ENCODE peak calls at places on chromosomes 11 and 22, in four cellular contexts. One of them, this sample, is unnamed.

GRCh38 chr11:87421422-87421821 is 383.7 kb downstream of the TMEM135 start:
- DNase-seq in HCT116: peak; percentile 68
- DNase-seq in right lobe of liver: peak; percentile 44
- DNase-seq in breast epithelium: no peak
- DNase-seq in this sample: peak; percentile 52

GRCh38 chr22:30038219-30038618 is 42.0 kb upstream of the HORMAD2 start:
- DNase-seq in HCT116: no peak
- DNase-seq in right lobe of liver: no peak
- DNase-seq in breast epithelium: no peak
- DNase-seq in this sample: no peak

GRCh38 chr22:19743626-19744025 is 17.0 kb upstream of the TBX1 start:
- DNase-seq in HCT116: no peak
- DNase-seq in right lobe of liver: no peak
- DNase-seq in breast epithelium: no peak
- DNase-seq in this sample: no peak

GRCh38 chr22:40463017-40463631 is 92.7 kb downstream of the SGSM3 start:
- DNase-seq in HCT116: no peak
- DNase-seq in right lobe of liver: no peak
- DNase-seq in breast epithelium: no peak
- DNase-seq in this sample: peak; percentile 71

GRCh38 chr11:13210424-13210823 is 67.2 kb upstream of the BMAL1 start:
- DNase-seq in HCT116: peak; percentile 79
- DNase-seq in right lobe of liver: peak; percentile 72
- DNase-seq in breast epithelium: peak; percentile 66
- DNase-seq in this sample: peak; percentile 66

GRCh38 chr11:61752117-61752924 is at the start of gene MYRF:
- DNase-seq in HCT116: no peak
- DNase-seq in right lobe of liver: peak; percentile 72
- DNase-seq in breast epithelium: no peak
- DNase-seq in this sample: peak; percentile 88

GRCh38 chr11:110279881-110280280 is 16.5 kb downstream of the RDX start:
- DNase-seq in HCT116: no peak
- DNase-seq in right lobe of liver: no peak
- DNase-seq in breast epithelium: no peak
- DNase-seq in this sample: no peak

GRCh38 chr11:13358871-13359270 is 81.3 kb downstream of the BMAL1 start:
- DNase-seq in HCT116: no peak
- DNase-seq in right lobe of liver: no peak
- DNase-seq in breast epithelium: no peak
- DNase-seq in this sample: no peak

GRCh38 chr11:1952806-1953482 is 5.8 kb downstream of the MRPL23 start:
- DNase-seq in HCT116: no peak
- DNase-seq in right lobe of liver: peak; percentile 74
- DNase-seq in breast epithelium: no peak
- DNase-seq in this sample: peak; percentile 9

GRCh38 chr11:14422052-14422813 is 63.2 kb upstream of the RRAS2 start:
- DNase-seq in HCT116: peak; percentile 45
- DNase-seq in right lobe of liver: peak; percentile 53
- DNase-seq in breast epithelium: peak; percentile 65
- DNase-seq in this sample: peak; percentile 74

GRCh38 chr11:121494355-121495099 is 41.8 kb upstream of the SORL1-AS1 start:
- DNase-seq in HCT116: no peak
- DNase-seq in right lobe of liver: no peak
- DNase-seq in breast epithelium: no peak
- DNase-seq in this sample: peak; percentile 65

GRCh38 chr11:13114566-13115465 is 105.7 kb downstream of the RASSF10 start:
- DNase-seq in HCT116: no peak
- DNase-seq in right lobe of liver: no peak
- DNase-seq in breast epithelium: peak; percentile 61
- DNase-seq in this sample: no peak

GRCh38 chr11:123195182-123196059 is at the start of gene CLMP:
- DNase-seq in HCT116: no peak
- DNase-seq in right lobe of liver: no peak
- DNase-seq in breast epithelium: peak; percentile 61
- DNase-seq in this sample: peak; percentile 60

GRCh38 chr11:70112017-70112434 is 33.9 kb downstream of the ANO1 start:
- DNase-seq in HCT116: no peak
- DNase-seq in right lobe of liver: no peak
- DNase-seq in breast epithelium: no peak
- DNase-seq in this sample: no peak

GRCh38 chr11:116510166-116510565 is 262.6 kb downstream of the BUD13 start:
- DNase-seq in HCT116: no peak
- DNase-seq in right lobe of liver: no peak
- DNase-seq in breast epithelium: no peak
- DNase-seq in this sample: peak; percentile 11

GRCh38 chr11:44746894-44747293 is 20.1 kb downstream of the TSPAN18 start:
- DNase-seq in HCT116: no peak
- DNase-seq in right lobe of liver: peak; percentile 20
- DNase-seq in breast epithelium: no peak
- DNase-seq in this sample: peak; percentile 36

GRCh38 chr11:3665336-3666022 is 5.7 kb downstream of the CHRNA10 start:
- DNase-seq in HCT116: no peak
- DNase-seq in right lobe of liver: no peak
- DNase-seq in breast epithelium: no peak
- DNase-seq in this sample: no peak

GRCh38 chr11:3664032-3664630 is 7.1 kb downstream of the CHRNA10 start:
- DNase-seq in HCT116: no peak
- DNase-seq in right lobe of liver: no peak
- DNase-seq in breast epithelium: no peak
- DNase-seq in this sample: no peak

GRCh38 chr11:3659595-3660515 is 11.3 kb downstream of the CHRNA10 start:
- DNase-seq in HCT116: no peak
- DNase-seq in right lobe of liver: no peak
- DNase-seq in breast epithelium: no peak
- DNase-seq in this sample: no peak

GRCh38 chr11:3660960-3661359 is 10.2 kb downstream of the CHRNA10 start:
- DNase-seq in HCT116: no peak
- DNase-seq in right lobe of liver: no peak
- DNase-seq in breast epithelium: no peak
- DNase-seq in this sample: no peak

GRCh38 chr11:3662856-3663255 is 8.3 kb downstream of the CHRNA10 start:
- DNase-seq in HCT116: no peak
- DNase-seq in right lobe of liver: no peak
- DNase-seq in breast epithelium: no peak
- DNase-seq in this sample: no peak
- H3K4me1 ChIP-seq in HCT116: no peaks in the 10 kb centered on the region
- H3K4me1 ChIP-seq in right lobe of liver: no peaks in the 10 kb centered on the region
- H3K4me1 ChIP-seq in breast epithelium: no peaks in the 10 kb centered on the region
- H3K4me1 ChIP-seq in this sample: no peaks in the 10 kb centered on the region

GRCh38 chr11:35033011-35033410 is 106.0 kb upstream of the CD44 start:
- DNase-seq in HCT116: no peak
- DNase-seq in right lobe of liver: no peak
- DNase-seq in breast epithelium: no peak
- DNase-seq in this sample: no peak

GRCh38 chr11:35038211-35038930 is 100.6 kb upstream of the CD44 start:
- DNase-seq in HCT116: no peak
- DNase-seq in right lobe of liver: no peak
- DNase-seq in breast epithelium: no peak
- DNase-seq in this sample: no peak

GRCh38 chr11:35036642-35037041 is 102.3 kb upstream of the CD44 start:
- DNase-seq in HCT116: no peak
- DNase-seq in right lobe of liver: no peak
- DNase-seq in breast epithelium: no peak
- DNase-seq in this sample: no peak

GRCh38 chr11:35034401-35034800 is 104.6 kb upstream of the CD44 start:
- DNase-seq in HCT116: no peak
- DNase-seq in right lobe of liver: no peak
- DNase-seq in breast epithelium: no peak
- DNase-seq in this sample: no peak

GRCh38 chr11:35035894-35036408 is 103.0 kb upstream of the CD44 start:
- DNase-seq in HCT116: no peak
- DNase-seq in right lobe of liver: no peak
- DNase-seq in breast epithelium: no peak
- DNase-seq in this sample: no peak
- TF ChIP-seq POLR2A in HCT116: no peak
- TF ChIP-seq POLR2A in right lobe of liver: no peak
- TF ChIP-seq POLR2A in breast epithelium: no peak
- TF ChIP-seq POLR2A in this sample: no peak

DNA sequence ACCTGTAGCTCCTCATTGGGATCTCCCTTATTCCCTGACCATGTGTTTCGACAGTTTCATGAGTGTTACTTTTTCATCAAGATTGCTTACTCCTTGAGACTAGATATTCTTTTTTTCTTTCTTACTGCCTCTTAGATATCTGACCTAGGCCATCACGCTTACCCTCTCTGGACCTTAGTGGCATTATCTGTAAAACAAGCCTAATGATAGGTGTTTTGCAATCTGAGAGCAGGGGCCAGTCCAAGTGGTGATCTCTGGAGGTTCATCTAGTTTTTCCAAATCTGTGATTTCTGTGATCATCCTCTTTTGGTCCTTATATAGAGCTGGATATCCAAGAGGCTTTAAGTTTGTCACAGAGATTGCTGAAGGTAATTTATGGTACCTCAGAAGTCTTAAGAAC is 34.5 kb downstream of the STIM1 start:
- DNase-seq in HCT116: no peak
- DNase-seq in right lobe of liver: no peak
- DNase-seq in breast epithelium: no peak
- DNase-seq in this sample: no peak
- H3K4me1 ChIP-seq in HCT116: peaks cover 12% of the 10 kb centered on the region
- H3K4me1 ChIP-seq in right lobe of liver: peaks cover 34% of the 10 kb centered on the region
- H3K4me1 ChIP-seq in breast epithelium: no peaks in the 10 kb centered on the region
- H3K4me1 ChIP-seq in this sample: peaks cover 14% of the 10 kb centered on the region

GRCh38 chr11:59845399-59845798 is at the start of gene CBLIF:
- DNase-seq in HCT116: no peak
- DNase-seq in right lobe of liver: no peak
- DNase-seq in breast epithelium: no peak
- DNase-seq in this sample: no peak

GRCh38 chr11:59841514-59841913 is 3.8 kb downstream of the CBLIF start:
- DNase-seq in HCT116: no peak
- DNase-seq in right lobe of liver: no peak
- DNase-seq in breast epithelium: no peak
- DNase-seq in this sample: no peak

GRCh38 chr11:59839615-59840014 is 5.7 kb downstream of the CBLIF start:
- DNase-seq in HCT116: no peak
- DNase-seq in right lobe of liver: no peak
- DNase-seq in breast epithelium: no peak
- DNase-seq in this sample: no peak

GRCh38 chr11:59846556-59846955 is 1.3 kb upstream of the CBLIF start:
- DNase-seq in HCT116: no peak
- DNase-seq in right lobe of liver: no peak
- DNase-seq in breast epithelium: no peak
- DNase-seq in this sample: no peak

DNA sequence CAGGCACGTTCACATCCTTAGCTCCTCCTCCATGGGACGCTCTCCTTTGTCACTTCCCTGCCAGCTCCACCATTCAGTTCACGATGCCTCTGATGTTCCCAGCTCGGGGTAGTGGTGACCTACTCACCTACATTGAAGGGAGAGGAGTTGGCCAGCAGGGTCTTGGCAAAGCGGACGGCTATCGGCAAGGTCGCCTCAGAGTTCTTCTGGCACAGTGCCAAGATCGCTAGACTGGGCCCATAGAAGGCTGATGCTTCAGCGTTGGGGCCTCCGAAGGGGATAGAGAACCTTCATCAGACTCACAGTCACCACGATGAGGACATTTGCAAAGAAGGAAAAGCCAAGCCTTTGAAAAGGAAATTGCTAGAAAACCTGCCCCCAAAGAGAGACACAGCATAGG is 3.0 kb downstream of the CBLIF start:
- DNase-seq in HCT116: no peak
- DNase-seq in right lobe of liver: no peak
- DNase-seq in breast epithelium: no peak
- DNase-seq in this sample: no peak
- TF ChIP-seq POLR2A in HCT116: no peak
- TF ChIP-seq POLR2A in right lobe of liver: no peak
- TF ChIP-seq POLR2A in breast epithelium: no peak
- TF ChIP-seq POLR2A in this sample: no peak

GRCh38 chr11:65431452-65432132 is 9.0 kb downstream of the NEAT1 start:
- DNase-seq in HCT116: no peak
- DNase-seq in right lobe of liver: peak; percentile 19
- DNase-seq in breast epithelium: no peak
- DNase-seq in this sample: peak; percentile 64
- H3K4me1 ChIP-seq in HCT116: peaks cover 27% of the 10 kb centered on the region
- H3K4me1 ChIP-seq in right lobe of liver: peaks cover 16% of the 10 kb centered on the region
- H3K4me1 ChIP-seq in breast epithelium: no peaks in the 10 kb centered on the region
- H3K4me1 ChIP-seq in this sample: peaks cover 15% of the 10 kb centered on the region

DNA sequence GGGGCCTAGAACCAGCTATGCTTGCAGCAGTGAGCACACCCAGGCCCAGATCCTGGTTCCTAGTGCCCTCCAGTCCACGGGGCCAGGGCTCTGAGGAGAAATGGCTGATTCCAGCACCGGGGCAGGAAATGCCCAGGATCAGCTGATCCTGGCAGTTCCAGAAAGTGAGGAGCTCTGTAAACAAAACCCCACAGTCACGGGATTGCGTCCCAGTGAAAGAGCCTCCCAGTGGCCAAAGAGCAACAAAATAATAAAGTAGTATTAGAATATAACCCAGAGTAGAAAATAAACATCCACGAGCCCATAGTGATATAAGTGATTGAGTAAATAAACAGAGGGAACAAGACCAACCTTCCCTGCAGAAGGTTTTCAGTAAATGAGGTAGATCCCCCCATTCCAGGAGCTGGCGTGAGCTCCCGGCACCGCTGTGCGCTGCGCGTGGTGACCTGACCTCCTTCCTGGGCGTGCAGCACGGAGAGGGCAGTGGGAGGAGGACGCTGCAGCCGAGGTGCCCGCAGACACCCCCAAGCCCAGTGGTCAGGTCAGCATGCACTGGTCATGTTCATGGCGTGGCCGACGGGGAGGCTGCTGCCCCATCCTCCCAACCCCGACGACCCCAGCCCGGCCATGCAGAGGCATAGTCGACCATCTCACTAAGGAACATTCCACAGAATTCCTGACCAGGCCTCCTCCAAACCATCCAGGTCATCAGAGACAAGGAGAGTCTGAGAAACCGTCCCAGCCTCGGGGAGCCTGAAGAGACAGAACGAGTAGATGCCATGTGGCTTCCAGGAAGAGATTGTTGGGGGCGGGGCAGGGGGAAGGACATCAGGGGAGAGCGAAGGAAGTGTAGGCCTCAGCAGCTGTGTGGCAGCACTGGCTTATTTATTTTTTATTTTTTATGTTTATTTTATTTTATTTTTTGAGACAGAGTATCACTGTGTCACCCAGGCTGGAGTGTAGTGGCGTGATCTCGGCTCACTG is 19.9 kb downstream of the PTDSS2 start:
- DNase-seq in HCT116: no peak
- DNase-seq in right lobe of liver: peak; percentile 91
- DNase-seq in breast epithelium: peak; percentile 71
- DNase-seq in this sample: peak; percentile 68
- TF ChIP-seq POLR2A in HCT116: no peak
- TF ChIP-seq POLR2A in right lobe of liver: peak; percentile 78
- TF ChIP-seq POLR2A in breast epithelium: no peak
- TF ChIP-seq POLR2A in this sample: no peak

DNA sequence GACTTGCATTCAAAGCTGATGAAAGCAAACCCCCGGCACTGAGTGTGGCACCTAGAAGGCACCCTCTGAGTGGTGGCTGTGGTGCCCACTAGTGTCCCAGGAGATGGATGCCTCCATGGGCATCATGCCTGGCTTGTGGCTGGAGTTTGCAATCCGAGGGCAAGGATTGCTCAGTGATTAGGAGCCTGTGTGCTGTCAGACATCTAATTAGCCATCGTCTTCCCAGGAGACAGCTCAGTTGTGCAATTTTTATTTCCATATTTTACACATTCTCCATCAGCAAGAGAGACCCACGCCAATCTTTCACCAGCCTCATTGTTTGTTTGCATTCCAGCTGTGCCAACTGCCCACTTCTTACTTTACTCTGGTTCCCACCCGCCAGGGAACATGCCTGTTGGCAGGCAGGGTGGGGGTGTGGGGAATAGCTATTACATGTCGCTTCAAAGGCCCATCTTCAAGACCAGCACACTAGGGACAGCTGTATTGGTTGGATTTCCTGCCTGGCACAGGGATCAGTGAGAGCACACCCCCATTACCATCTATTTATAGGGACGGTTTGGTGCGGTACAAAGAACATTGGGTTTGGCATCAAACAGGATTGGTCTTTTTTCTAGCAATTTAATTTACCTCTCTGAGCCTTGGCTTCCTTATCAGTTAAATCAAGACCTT is 80.8 kb upstream of the NAV2 start:
- DNase-seq in HCT116: no peak
- DNase-seq in right lobe of liver: no peak
- DNase-seq in breast epithelium: no peak
- DNase-seq in this sample: no peak
- H3K4me1 ChIP-seq in HCT116: peaks cover 5% of the 10 kb centered on the region
- H3K4me1 ChIP-seq in right lobe of liver: no peaks in the 10 kb centered on the region
- H3K4me1 ChIP-seq in breast epithelium: no peaks in the 10 kb centered on the region
- H3K4me1 ChIP-seq in this sample: no peaks in the 10 kb centered on the region

This sample was measured in Peyer's patch.